ENCODE peak calls at places on chromosomes 5 and 9, in five cellular contexts. I is heart right ventricle, T is amniotic stem cell, K is Daoy, Q is NCI-H1092 treated with DMSO at 0.1 percent for 48 hours. Y is an unnamed sample.

GRCh38 chr9:83005963-83006362 is 57.0 kb downstream of the RASEF start:
- DNase-seq in Q (no peak), T (no peak), K (no peak), I (no peak), Y (no peak)

GRCh38 chr9:113622600-113623400 is 159.3 kb downstream of the RGS3 start:
- DNase-seq in T (peak), K (peak), I (no peak), Q (no peak), Y (peak)

GRCh38 chr5:149381986-149382338 is 2.9 kb upstream of the IL17B start:
- DNase-seq in T (no peak), K (peak), Q (peak), I (peak), Y (peak)

GRCh38 chr5:132854301-132854700 is 12.0 kb downstream of the GDF9 start:
- DNase-seq in K (no peak), T (no peak), I (no peak), Q (no peak), Y (no peak)

GRCh38 chr5:110055301-110055700 is 365.6 kb downstream of the MAN2A1 start:
- DNase-seq in Q (no peak), I (no peak), T (no peak), K (no peak), Y (no peak)

GRCh38 chr5:115398726-115399125 is 102.3 kb upstream of the CCDC112 start:
- DNase-seq in I (no peak), Q (no peak), T (no peak), K (peak), Y (no peak)

GRCh38 chr9:111937781-111938426 is 41.3 kb downstream of the UGCG start:
- DNase-seq in T (no peak), K (peak), I (peak), Q (no peak), Y (no peak)

GRCh38 chr5:173730610-173731302 is 114.3 kb upstream of the BOD1 start:
- DNase-seq in Q (no peak), I (no peak), K (no peak), T (no peak), Y (no peak)